ENCODE peak calls at places on chromosome 5, in four cellular contexts. One of them, this sample, is unnamed.

GRCh38 chr5:93188876-93189485 is 392.0 kb downstream of the NR2F1-AS1 start:
- DNase-seq in neural progenitor cell: no peak
- DNase-seq in upper lobe of right lung: no peak
- DNase-seq in GM12864: no peak
- DNase-seq in this sample: no peak

GRCh38 chr5:52139888-52140580 is 647.7 kb upstream of the ITGA1 start:
- DNase-seq in neural progenitor cell: no peak
- DNase-seq in upper lobe of right lung: no peak
- DNase-seq in GM12864: no peak
- DNase-seq in this sample: no peak

GRCh38 chr5:1003296-1003937 is 5.2 kb upstream of the NKD2 start:
- DNase-seq in neural progenitor cell: no peak
- DNase-seq in upper lobe of right lung: peak; percentile 75
- DNase-seq in GM12864: no peak
- DNase-seq in this sample: no peak

GRCh38 chr5:30100148-30100547 is 1093.3 kb upstream of the CDH6 start:
- DNase-seq in neural progenitor cell: no peak
- DNase-seq in upper lobe of right lung: no peak
- DNase-seq in GM12864: no peak
- DNase-seq in this sample: no peak

GRCh38 chr5:57816108-57816507 is 333.5 kb upstream of the ACTBL2 start:
- DNase-seq in neural progenitor cell: no peak
- DNase-seq in upper lobe of right lung: no peak
- DNase-seq in GM12864: no peak
- DNase-seq in this sample: no peak

GRCh38 chr5:61754792-61755191 is 422.7 kb downstream of the ZSWIM6 start:
- DNase-seq in neural progenitor cell: no peak
- DNase-seq in upper lobe of right lung: no peak
- DNase-seq in GM12864: no peak
- DNase-seq in this sample: no peak

GRCh38 chr5:143398053-143398355 is 5.5 kb downstream of the NR3C1 start:
- DNase-seq in neural progenitor cell: no peak
- DNase-seq in upper lobe of right lung: no peak
- DNase-seq in GM12864: no peak
- DNase-seq in this sample: no peak

GRCh38 chr5:137090151-137090550 is 409.0 kb downstream of the SPOCK1 start:
- DNase-seq in neural progenitor cell: no peak
- DNase-seq in upper lobe of right lung: no peak
- DNase-seq in GM12864: no peak
- DNase-seq in this sample: no peak

GRCh38 chr5:15807861-15808260 is 307.9 kb downstream of the FBXL7 start:
- DNase-seq in neural progenitor cell: no peak
- DNase-seq in upper lobe of right lung: no peak
- DNase-seq in GM12864: no peak
- DNase-seq in this sample: no peak

GRCh38 chr5:144189800-144190429 is 19.2 kb downstream of the KCTD16 start:
- DNase-seq in neural progenitor cell: no peak
- DNase-seq in upper lobe of right lung: peak; percentile 56
- DNase-seq in GM12864: peak; percentile 83
- DNase-seq in this sample: no peak

GRCh38 chr5:135386886-135387628 is 12.0 kb downstream of the MACROH2A1 start:
- DNase-seq in neural progenitor cell: no peak
- DNase-seq in upper lobe of right lung: no peak
- DNase-seq in GM12864: no peak
- DNase-seq in this sample: no peak

DNA sequence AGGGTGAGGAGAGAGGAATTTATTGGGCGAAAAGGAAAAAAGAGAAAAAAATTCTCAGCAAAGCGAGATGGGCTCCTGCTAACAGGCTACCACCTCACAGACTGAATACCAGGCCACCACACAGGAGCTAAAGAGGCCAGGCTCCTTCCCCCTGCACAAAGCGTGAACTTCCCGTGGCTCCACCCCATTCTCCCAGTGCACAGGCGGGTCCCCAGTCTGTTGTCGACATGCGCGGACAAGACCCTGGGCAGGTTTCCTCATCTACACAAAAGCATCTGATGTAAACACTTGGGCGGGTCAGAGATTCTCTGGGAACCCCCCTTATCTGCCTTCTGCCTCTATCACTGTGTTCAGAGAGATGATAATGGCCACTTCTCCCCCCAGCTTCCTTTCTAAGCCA is 34.2 kb downstream of the IL31RA start:
- DNase-seq in neural progenitor cell: no peak
- DNase-seq in upper lobe of right lung: no peak
- DNase-seq in GM12864: no peak
- DNase-seq in this sample: no peak
- TF ChIP-seq CTCF in neural progenitor cell: no peak
- TF ChIP-seq CTCF in upper lobe of right lung: no peak
- TF ChIP-seq CTCF in GM12864: no peak
- TF ChIP-seq CTCF in this sample: no peak

GRCh38 chr5:151755383-151755782 is 3.0 kb downstream of the ATOX1 start:
- DNase-seq in neural progenitor cell: no peak
- DNase-seq in upper lobe of right lung: no peak
- DNase-seq in GM12864: no peak
- DNase-seq in this sample: no peak
- H3K4me3 ChIP-seq in neural progenitor cell: no peak overlapping the region
- H3K4me3 ChIP-seq in upper lobe of right lung: no peak overlapping the region
- H3K4me3 ChIP-seq in GM12864: no peak overlapping the region
- H3K4me3 ChIP-seq in this sample: no peak overlapping the region

DNA sequence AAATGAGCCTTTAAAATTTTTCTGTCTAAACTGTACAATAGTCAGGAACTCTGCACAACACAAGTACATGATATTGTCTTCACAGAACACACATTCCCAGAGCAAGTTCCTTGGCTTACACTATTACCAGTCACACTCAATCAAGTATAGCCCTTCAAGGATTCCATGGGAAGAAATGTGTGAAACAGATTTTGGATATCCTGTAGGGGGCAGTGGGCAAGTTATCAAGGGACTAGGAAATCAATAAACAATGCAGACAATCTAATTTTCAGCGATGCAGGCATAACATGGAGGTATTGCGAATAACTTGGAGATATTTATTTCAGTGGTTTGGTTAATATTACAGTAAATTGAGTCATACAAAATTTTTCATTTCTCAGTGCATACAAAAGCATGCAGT is 1171.5 kb upstream of the NUDT12 start:
- DNase-seq in neural progenitor cell: no peak
- DNase-seq in upper lobe of right lung: no peak
- DNase-seq in GM12864: no peak
- DNase-seq in this sample: no peak
- TF ChIP-seq CTCF in neural progenitor cell: peak; percentile 46
- TF ChIP-seq CTCF in upper lobe of right lung: no peak
- TF ChIP-seq CTCF in GM12864: no peak
- TF ChIP-seq CTCF in this sample: no peak

GRCh38 chr5:76427481-76428140 is 24.5 kb downstream of the IQGAP2 start:
- DNase-seq in neural progenitor cell: no peak
- DNase-seq in upper lobe of right lung: no peak
- DNase-seq in GM12864: no peak
- DNase-seq in this sample: no peak

GRCh38 chr5:76426391-76426802 is 23.3 kb downstream of the IQGAP2 start:
- DNase-seq in neural progenitor cell: peak; percentile 50
- DNase-seq in upper lobe of right lung: no peak
- DNase-seq in GM12864: no peak
- DNase-seq in this sample: no peak

GRCh38 chr5:76422742-76423141 is 19.7 kb downstream of the IQGAP2 start:
- DNase-seq in neural progenitor cell: no peak
- DNase-seq in upper lobe of right lung: no peak
- DNase-seq in GM12864: no peak
- DNase-seq in this sample: no peak

GRCh38 chr5:76422175-76422574 is 19.1 kb downstream of the IQGAP2 start:
- DNase-seq in neural progenitor cell: no peak
- DNase-seq in upper lobe of right lung: no peak
- DNase-seq in GM12864: no peak
- DNase-seq in this sample: no peak

DNA sequence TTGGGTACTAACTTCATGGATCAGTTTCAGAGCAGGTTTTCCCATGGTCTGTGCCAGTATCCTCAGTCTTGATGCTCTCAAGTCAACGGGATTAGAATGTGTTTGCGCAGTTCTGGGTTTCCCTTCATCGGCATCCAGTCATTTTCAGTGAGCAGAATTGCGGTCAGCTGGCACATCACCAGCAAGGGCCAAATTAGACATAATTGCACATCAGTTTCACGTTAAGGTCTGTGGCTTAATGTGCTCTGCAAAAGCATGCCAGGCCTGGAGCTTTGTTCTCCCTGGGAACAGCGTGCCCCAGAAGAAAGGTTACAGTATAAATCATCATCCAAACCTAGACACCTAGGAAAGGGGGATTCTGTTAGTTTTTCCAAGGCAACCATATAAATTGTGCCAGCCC is 22.9 kb downstream of the IQGAP2 start:
- DNase-seq in neural progenitor cell: no peak
- DNase-seq in upper lobe of right lung: no peak
- DNase-seq in GM12864: no peak
- DNase-seq in this sample: no peak
- H3K4me3 ChIP-seq in neural progenitor cell: peak overlapping the region; percentile 14
- H3K4me3 ChIP-seq in upper lobe of right lung: no peak overlapping the region
- H3K4me3 ChIP-seq in GM12864: no peak overlapping the region
- H3K4me3 ChIP-seq in this sample: no peak overlapping the region

GRCh38 chr5:165161204-165161603 is 1655.8 kb downstream of the MAT2B start:
- DNase-seq in neural progenitor cell: peak; percentile 19
- DNase-seq in upper lobe of right lung: no peak
- DNase-seq in GM12864: no peak
- DNase-seq in this sample: no peak
- TF ChIP-seq CTCF in neural progenitor cell: peak; percentile 33
- TF ChIP-seq CTCF in upper lobe of right lung: peak; percentile 16
- TF ChIP-seq CTCF in GM12864: no peak
- TF ChIP-seq CTCF in this sample: no peak

GRCh38 chr5:173668910-173669309 is 52.5 kb upstream of the BOD1 start:
- DNase-seq in neural progenitor cell: no peak
- DNase-seq in upper lobe of right lung: no peak
- DNase-seq in GM12864: no peak
- DNase-seq in this sample: no peak

GRCh38 chr5:173669483-173669882 is 53.0 kb upstream of the BOD1 start:
- DNase-seq in neural progenitor cell: no peak
- DNase-seq in upper lobe of right lung: peak; percentile 48
- DNase-seq in GM12864: no peak
- DNase-seq in this sample: no peak

GRCh38 chr5:173670130-173670591 is 53.7 kb upstream of the BOD1 start:
- DNase-seq in neural progenitor cell: no peak
- DNase-seq in upper lobe of right lung: no peak
- DNase-seq in GM12864: no peak
- DNase-seq in this sample: no peak

GRCh38 chr5:173671121-173671949 is 54.9 kb upstream of the BOD1 start:
- DNase-seq in neural progenitor cell: no peak
- DNase-seq in upper lobe of right lung: peak; percentile 63
- DNase-seq in GM12864: no peak
- DNase-seq in this sample: no peak

GRCh38 chr5:173670791-173671120 is 54.3 kb upstream of the BOD1 start:
- DNase-seq in neural progenitor cell: no peak
- DNase-seq in upper lobe of right lung: no peak
- DNase-seq in GM12864: no peak
- DNase-seq in this sample: no peak
- H3K4me3 ChIP-seq in neural progenitor cell: no peak overlapping the region
- H3K4me3 ChIP-seq in upper lobe of right lung: no peak overlapping the region
- H3K4me3 ChIP-seq in GM12864: no peak overlapping the region
- H3K4me3 ChIP-seq in this sample: no peak overlapping the region

DNA sequence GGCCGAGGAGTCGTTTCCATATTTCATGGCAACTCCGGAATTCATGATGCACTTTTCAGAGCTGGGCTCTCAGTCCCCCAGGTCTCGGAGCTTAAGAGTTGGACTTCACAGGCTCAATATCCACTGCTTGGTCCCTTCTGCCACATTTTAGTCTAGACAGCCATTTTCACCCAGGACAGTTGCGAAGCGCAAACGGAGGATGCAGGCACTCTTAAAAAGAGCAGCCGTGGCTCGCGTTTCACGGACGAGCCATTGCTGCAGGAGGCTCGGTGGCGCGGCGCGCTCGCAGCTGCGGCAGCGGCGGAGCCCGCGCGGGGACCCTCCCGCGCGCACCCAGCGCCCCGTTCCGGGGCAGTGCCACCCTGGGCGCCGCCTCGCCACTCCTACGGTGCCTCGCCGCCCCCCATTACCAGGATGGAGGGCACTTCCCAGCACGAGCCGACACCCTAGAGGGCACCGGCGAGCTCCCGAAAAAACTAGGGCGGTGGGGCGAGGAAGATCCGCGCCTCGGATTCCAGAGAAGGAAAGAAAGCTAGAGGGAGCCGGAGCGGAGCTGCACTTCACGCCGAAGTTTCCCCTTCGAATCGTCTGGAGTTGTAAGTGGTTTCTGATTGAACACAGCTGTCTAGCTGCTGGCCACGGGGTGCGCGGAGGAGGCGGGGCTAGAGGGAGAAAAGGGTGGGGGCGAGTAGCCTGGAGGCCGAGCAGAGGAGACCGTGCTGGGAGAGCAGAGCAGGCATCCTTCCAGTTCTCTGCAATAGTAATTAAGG is 140.3 kb downstream of the TSSK1B start:
- DNase-seq in neural progenitor cell: peak; percentile 85
- DNase-seq in upper lobe of right lung: peak; percentile 87
- DNase-seq in GM12864: peak; percentile 12
- DNase-seq in this sample: peak; percentile 57
- TF ChIP-seq CTCF in neural progenitor cell: peak; percentile 20
- TF ChIP-seq CTCF in upper lobe of right lung: peak; percentile 22
- TF ChIP-seq CTCF in GM12864: no peak
- TF ChIP-seq CTCF in this sample: no peak

GRCh38 chr5:14006823-14007510 is 62.5 kb upstream of the DNAH5 start:
- DNase-seq in neural progenitor cell: no peak
- DNase-seq in upper lobe of right lung: no peak
- DNase-seq in GM12864: no peak
- DNase-seq in this sample: no peak

GRCh38 chr5:14004598-14005394 is 60.3 kb upstream of the DNAH5 start:
- DNase-seq in neural progenitor cell: no peak
- DNase-seq in upper lobe of right lung: no peak
- DNase-seq in GM12864: no peak
- DNase-seq in this sample: no peak

GRCh38 chr5:14011089-14012004 is 66.9 kb upstream of the DNAH5 start:
- DNase-seq in neural progenitor cell: peak; percentile 98
- DNase-seq in upper lobe of right lung: peak; percentile 96
- DNase-seq in GM12864: peak; percentile 31
- DNase-seq in this sample: peak; percentile 83

GRCh38 chr5:14008819-14009311 is 64.4 kb upstream of the DNAH5 start:
- DNase-seq in neural progenitor cell: no peak
- DNase-seq in upper lobe of right lung: peak; percentile 82
- DNase-seq in GM12864: no peak
- DNase-seq in this sample: no peak

GRCh38 chr5:14009575-14009974 is 65.1 kb upstream of the DNAH5 start:
- DNase-seq in neural progenitor cell: no peak
- DNase-seq in upper lobe of right lung: no peak
- DNase-seq in GM12864: no peak
- DNase-seq in this sample: no peak
- H3K4me3 ChIP-seq in neural progenitor cell: no peak overlapping the region
- H3K4me3 ChIP-seq in upper lobe of right lung: no peak overlapping the region
- H3K4me3 ChIP-seq in GM12864: no peak overlapping the region
- H3K4me3 ChIP-seq in this sample: no peak overlapping the region

This sample was measured in GM06990.